ENCODE peak calls at places on chromosomes 4 and X, in eight cellular contexts. One of them, this sample, is unnamed.

GRCh38 chr4:139740531-139741041 is 75.0 kb downstream of the MGST2 start:
- DNase-seq in A549: peak
- DNase-seq in body of pancreas: peak
- DNase-seq in lower lobe of right lung: peak
- DNase-seq in fibroblast of pulmonary artery: peak
- DNase-seq in right atrium auricular region: peak
- DNase-seq in GM13977: no peak
- DNase-seq in brain microvascular endothelial cell: peak
- DNase-seq in this sample: no peak

GRCh38 chr4:38114435-38114834 is 154.2 kb downstream of the PTTG2 start:
- DNase-seq in GM13977: no peak
- DNase-seq in fibroblast of pulmonary artery: no peak
- DNase-seq in right atrium auricular region: no peak
- DNase-seq in A549: no peak
- DNase-seq in body of pancreas: no peak
- DNase-seq in brain microvascular endothelial cell: no peak
- DNase-seq in lower lobe of right lung: no peak
- DNase-seq in this sample: no peak

GRCh38 chr4:151029537-151029936 is 14.5 kb upstream of the LRBA start:
- DNase-seq in GM13977: no peak
- DNase-seq in lower lobe of right lung: no peak
- DNase-seq in A549: no peak
- DNase-seq in fibroblast of pulmonary artery: no peak
- DNase-seq in right atrium auricular region: no peak
- DNase-seq in brain microvascular endothelial cell: no peak
- DNase-seq in body of pancreas: no peak
- DNase-seq in this sample: no peak

GRCh38 chr4:158599150-158599549 is 72.5 kb downstream of the C4orf46 start:
- DNase-seq in fibroblast of pulmonary artery: no peak
- DNase-seq in body of pancreas: no peak
- DNase-seq in GM13977: no peak
- DNase-seq in brain microvascular endothelial cell: no peak
- DNase-seq in lower lobe of right lung: no peak
- DNase-seq in right atrium auricular region: no peak
- DNase-seq in A549: no peak
- DNase-seq in this sample: no peak

GRCh38 chr4:174217273-174218126 is 66.0 kb downstream of the FBXO8 start:
- DNase-seq in body of pancreas: peak
- DNase-seq in GM13977: no peak
- DNase-seq in lower lobe of right lung: no peak
- DNase-seq in right atrium auricular region: no peak
- DNase-seq in fibroblast of pulmonary artery: peak
- DNase-seq in A549: no peak
- DNase-seq in brain microvascular endothelial cell: no peak
- DNase-seq in this sample: no peak

GRCh38 chrX:110420771-110421498 is 62.3 kb downstream of the RTL9 start:
- DNase-seq in A549: peak
- DNase-seq in fibroblast of pulmonary artery: no peak
- DNase-seq in lower lobe of right lung: no peak
- DNase-seq in body of pancreas: no peak
- DNase-seq in GM13977: no peak
- DNase-seq in brain microvascular endothelial cell: no peak
- DNase-seq in right atrium auricular region: no peak
- DNase-seq in this sample: peak

GRCh38 chr4:7852568-7853185 is 87.0 kb downstream of the AFAP1 start:
- DNase-seq in fibroblast of pulmonary artery: peak
- DNase-seq in GM13977: no peak
- DNase-seq in right atrium auricular region: no peak
- DNase-seq in body of pancreas: peak
- DNase-seq in A549: no peak
- DNase-seq in brain microvascular endothelial cell: peak
- DNase-seq in lower lobe of right lung: no peak
- DNase-seq in this sample: no peak

GRCh38 chr4:99917575-99917974 is 23.3 kb upstream of the LAMTOR3 start:
- DNase-seq in fibroblast of pulmonary artery: no peak
- DNase-seq in lower lobe of right lung: no peak
- DNase-seq in brain microvascular endothelial cell: no peak
- DNase-seq in right atrium auricular region: no peak
- DNase-seq in body of pancreas: no peak
- DNase-seq in A549: no peak
- DNase-seq in GM13977: no peak
- DNase-seq in this sample: no peak

GRCh38 chrX:76148753-76149152 is 24.1 kb upstream of the PBDC1 start:
- DNase-seq in lower lobe of right lung: no peak
- DNase-seq in fibroblast of pulmonary artery: peak
- DNase-seq in A549: no peak
- DNase-seq in GM13977: no peak
- DNase-seq in right atrium auricular region: no peak
- DNase-seq in brain microvascular endothelial cell: peak
- DNase-seq in body of pancreas: peak
- DNase-seq in this sample: peak

GRCh38 chr4:87819281-87819919 is 13.4 kb upstream of the MEPE start:
- DNase-seq in brain microvascular endothelial cell: peak
- DNase-seq in right atrium auricular region: no peak
- DNase-seq in A549: no peak
- DNase-seq in GM13977: no peak
- DNase-seq in fibroblast of pulmonary artery: peak
- DNase-seq in body of pancreas: no peak
- DNase-seq in lower lobe of right lung: no peak
- DNase-seq in this sample: no peak

GRCh38 chr4:16916719-16917337 is 18.4 kb upstream of the LDB2 start:
- DNase-seq in GM13977: peak
- DNase-seq in A549: peak
- DNase-seq in body of pancreas: peak
- DNase-seq in lower lobe of right lung: no peak
- DNase-seq in brain microvascular endothelial cell: peak
- DNase-seq in fibroblast of pulmonary artery: peak
- DNase-seq in right atrium auricular region: no peak
- DNase-seq in this sample: peak

GRCh38 chr4:16915956-16916355 is 17.5 kb upstream of the LDB2 start:
- DNase-seq in body of pancreas: no peak
- DNase-seq in fibroblast of pulmonary artery: no peak
- DNase-seq in lower lobe of right lung: no peak
- DNase-seq in brain microvascular endothelial cell: no peak
- DNase-seq in A549: no peak
- DNase-seq in right atrium auricular region: no peak
- DNase-seq in GM13977: no peak
- DNase-seq in this sample: no peak

GRCh38 chr4:16909245-16909644 is 10.8 kb upstream of the LDB2 start:
- DNase-seq in GM13977: no peak
- DNase-seq in body of pancreas: no peak
- DNase-seq in lower lobe of right lung: no peak
- DNase-seq in fibroblast of pulmonary artery: no peak
- DNase-seq in A549: no peak
- DNase-seq in brain microvascular endothelial cell: no peak
- DNase-seq in right atrium auricular region: no peak
- DNase-seq in this sample: peak

GRCh38 chr4:16912896-16913295 is 14.5 kb upstream of the LDB2 start:
- DNase-seq in lower lobe of right lung: no peak
- DNase-seq in right atrium auricular region: no peak
- DNase-seq in GM13977: no peak
- DNase-seq in fibroblast of pulmonary artery: no peak
- DNase-seq in A549: no peak
- DNase-seq in body of pancreas: no peak
- DNase-seq in brain microvascular endothelial cell: no peak
- DNase-seq in this sample: no peak

DNA sequence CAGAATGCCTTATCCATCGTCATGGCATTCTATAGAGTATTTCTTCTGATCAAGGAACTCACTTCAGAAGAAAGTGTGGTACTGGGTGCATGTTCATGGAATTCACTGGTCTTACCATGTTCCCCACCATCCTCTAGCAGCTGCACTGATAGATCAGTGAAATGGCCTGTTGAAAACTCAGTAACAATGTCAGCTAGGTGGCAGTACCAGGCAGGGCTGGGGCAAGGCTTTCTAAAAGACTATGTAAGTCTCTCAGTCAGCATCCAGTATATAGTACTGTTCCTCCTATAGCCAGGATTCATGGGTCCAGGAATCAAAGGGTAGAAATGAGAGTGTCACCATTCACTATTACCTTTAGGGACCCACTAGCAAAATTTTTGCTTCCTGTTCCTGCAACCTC is 15.8 kb upstream of the LDB2 start:
- DNase-seq in GM13977: no peak
- DNase-seq in A549: no peak
- DNase-seq in fibroblast of pulmonary artery: peak
- DNase-seq in body of pancreas: no peak
- DNase-seq in right atrium auricular region: no peak
- DNase-seq in lower lobe of right lung: no peak
- DNase-seq in brain microvascular endothelial cell: peak
- DNase-seq in this sample: no peak
- TF ChIP-seq CTCF in GM13977: no peak
- TF ChIP-seq CTCF in A549: no peak
- TF ChIP-seq CTCF in fibroblast of pulmonary artery: peak
- TF ChIP-seq CTCF in body of pancreas: no peak
- TF ChIP-seq CTCF in right atrium auricular region: peak
- TF ChIP-seq CTCF in lower lobe of right lung: peak
- TF ChIP-seq CTCF in brain microvascular endothelial cell: peak
- TF ChIP-seq CTCF in this sample: no peak

DNA sequence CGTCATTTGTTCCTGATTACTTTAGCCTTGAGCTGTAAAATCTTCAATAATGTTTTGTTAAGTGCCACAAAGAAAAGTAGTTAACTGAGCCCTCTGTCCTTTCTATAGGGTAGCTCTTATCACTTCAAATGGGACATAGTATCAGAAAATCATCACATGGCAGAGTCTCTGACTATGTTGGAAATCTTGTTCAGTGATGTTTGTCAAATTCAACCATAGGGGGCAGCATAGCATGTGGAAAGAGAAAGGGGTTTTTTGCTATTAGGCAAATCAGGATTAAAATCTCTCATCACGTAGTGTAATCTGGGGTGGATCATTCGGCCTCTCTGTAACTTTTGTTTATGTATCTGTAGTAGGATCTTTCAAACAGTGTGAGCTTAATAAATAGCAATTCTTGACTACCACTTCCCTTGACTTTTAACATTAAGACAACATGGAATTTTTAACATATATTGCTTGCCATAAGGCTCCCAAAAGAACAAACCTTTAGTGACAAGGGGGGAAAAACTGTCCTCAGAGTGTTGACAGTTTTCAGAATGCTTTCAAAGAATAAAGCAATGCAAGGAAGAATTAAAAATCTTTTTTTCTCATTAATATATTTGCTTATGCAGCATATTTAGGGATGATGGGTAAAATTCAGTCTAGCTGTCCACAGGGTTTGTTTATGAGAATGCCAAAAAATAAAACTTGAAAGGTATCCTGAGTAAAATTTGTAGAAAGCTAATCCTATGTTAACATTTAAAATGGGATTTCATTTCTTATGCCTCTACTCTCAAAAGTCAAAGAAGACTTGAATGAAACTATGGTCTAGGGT is 127.2 kb downstream of the FBXW7 start:
- DNase-seq in fibroblast of pulmonary artery: peak
- DNase-seq in brain microvascular endothelial cell: peak
- DNase-seq in right atrium auricular region: no peak
- DNase-seq in A549: peak
- DNase-seq in lower lobe of right lung: no peak
- DNase-seq in body of pancreas: no peak
- DNase-seq in GM13977: peak
- DNase-seq in this sample: peak
- TF ChIP-seq CTCF in fibroblast of pulmonary artery: peak
- TF ChIP-seq CTCF in brain microvascular endothelial cell: peak
- TF ChIP-seq CTCF in right atrium auricular region: peak
- TF ChIP-seq CTCF in A549: peak
- TF ChIP-seq CTCF in lower lobe of right lung: peak
- TF ChIP-seq CTCF in body of pancreas: peak
- TF ChIP-seq CTCF in GM13977: peak
- TF ChIP-seq CTCF in this sample: peak

DNA sequence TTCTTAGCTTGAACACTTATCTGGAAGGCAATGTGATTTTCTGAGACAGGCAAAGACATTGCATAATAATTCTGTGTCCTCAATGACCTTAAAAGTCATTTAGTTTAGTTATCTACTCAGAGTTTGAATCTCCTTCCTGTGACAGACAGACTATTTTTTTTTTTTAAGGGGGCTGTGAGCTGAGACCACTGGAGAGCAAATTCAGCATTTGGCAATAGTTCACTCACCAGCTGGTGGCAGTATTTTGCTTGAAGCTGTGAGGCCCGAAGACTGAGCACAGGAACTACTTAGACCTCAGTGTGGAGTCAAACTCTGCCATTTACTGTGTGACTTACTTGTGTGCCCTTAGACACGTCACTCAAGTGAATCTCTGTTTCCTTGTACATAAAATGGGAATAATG is 22.9 kb upstream of the CPE start:
- DNase-seq in fibroblast of pulmonary artery: no peak
- DNase-seq in right atrium auricular region: no peak
- DNase-seq in brain microvascular endothelial cell: peak
- DNase-seq in A549: no peak
- DNase-seq in lower lobe of right lung: no peak
- DNase-seq in body of pancreas: no peak
- DNase-seq in GM13977: peak
- DNase-seq in this sample: peak
- TF ChIP-seq CTCF in fibroblast of pulmonary artery: peak
- TF ChIP-seq CTCF in right atrium auricular region: peak
- TF ChIP-seq CTCF in brain microvascular endothelial cell: peak
- TF ChIP-seq CTCF in A549: peak
- TF ChIP-seq CTCF in lower lobe of right lung: peak
- TF ChIP-seq CTCF in body of pancreas: peak
- TF ChIP-seq CTCF in GM13977: peak
- TF ChIP-seq CTCF in this sample: peak

GRCh38 chrX:118637997-118638396 is 89.4 kb upstream of the IL13RA1 start:
- DNase-seq in body of pancreas: no peak
- DNase-seq in fibroblast of pulmonary artery: peak
- DNase-seq in right atrium auricular region: no peak
- DNase-seq in GM13977: no peak
- DNase-seq in lower lobe of right lung: no peak
- DNase-seq in brain microvascular endothelial cell: no peak
- DNase-seq in A549: no peak
- DNase-seq in this sample: no peak
- TF ChIP-seq CTCF in body of pancreas: peak
- TF ChIP-seq CTCF in fibroblast of pulmonary artery: peak
- TF ChIP-seq CTCF in right atrium auricular region: peak
- TF ChIP-seq CTCF in GM13977: no peak
- TF ChIP-seq CTCF in lower lobe of right lung: peak
- TF ChIP-seq CTCF in brain microvascular endothelial cell: no peak
- TF ChIP-seq CTCF in A549: peak
- TF ChIP-seq CTCF in this sample: peak

GRCh38 chrX:80229626-80230025 is 190.6 kb upstream of the TENT5D start:
- DNase-seq in brain microvascular endothelial cell: no peak
- DNase-seq in right atrium auricular region: no peak
- DNase-seq in lower lobe of right lung: no peak
- DNase-seq in A549: no peak
- DNase-seq in GM13977: no peak
- DNase-seq in body of pancreas: no peak
- DNase-seq in fibroblast of pulmonary artery: no peak
- DNase-seq in this sample: no peak

GRCh38 chrX:80223922-80224579 is 196.2 kb upstream of the TENT5D start:
- DNase-seq in lower lobe of right lung: no peak
- DNase-seq in body of pancreas: no peak
- DNase-seq in A549: no peak
- DNase-seq in GM13977: no peak
- DNase-seq in fibroblast of pulmonary artery: no peak
- DNase-seq in brain microvascular endothelial cell: no peak
- DNase-seq in right atrium auricular region: no peak
- DNase-seq in this sample: no peak
- TF ChIP-seq CTCF in lower lobe of right lung: no peak
- TF ChIP-seq CTCF in body of pancreas: no peak
- TF ChIP-seq CTCF in A549: no peak
- TF ChIP-seq CTCF in GM13977: no peak
- TF ChIP-seq CTCF in fibroblast of pulmonary artery: no peak
- TF ChIP-seq CTCF in brain microvascular endothelial cell: no peak
- TF ChIP-seq CTCF in right atrium auricular region: no peak
- TF ChIP-seq CTCF in this sample: no peak

GRCh38 chrX:93875621-93876282 is 201.7 kb downstream of the FAM133A start:
- DNase-seq in lower lobe of right lung: no peak
- DNase-seq in fibroblast of pulmonary artery: no peak
- DNase-seq in brain microvascular endothelial cell: no peak
- DNase-seq in A549: no peak
- DNase-seq in right atrium auricular region: no peak
- DNase-seq in body of pancreas: peak
- DNase-seq in GM13977: no peak
- DNase-seq in this sample: no peak

GRCh38 chrX:93874554-93874953 is 200.5 kb downstream of the FAM133A start:
- DNase-seq in fibroblast of pulmonary artery: peak
- DNase-seq in GM13977: no peak
- DNase-seq in body of pancreas: peak
- DNase-seq in A549: no peak
- DNase-seq in right atrium auricular region: no peak
- DNase-seq in lower lobe of right lung: no peak
- DNase-seq in brain microvascular endothelial cell: no peak
- DNase-seq in this sample: peak
- TF ChIP-seq CTCF in fibroblast of pulmonary artery: no peak
- TF ChIP-seq CTCF in GM13977: peak
- TF ChIP-seq CTCF in body of pancreas: peak
- TF ChIP-seq CTCF in A549: no peak
- TF ChIP-seq CTCF in right atrium auricular region: peak
- TF ChIP-seq CTCF in lower lobe of right lung: peak
- TF ChIP-seq CTCF in brain microvascular endothelial cell: peak
- TF ChIP-seq CTCF in this sample: peak